ENCODE peak calls at places on chromosome 1, in seven cellular contexts. Y, N, P, H, Z, D and S are unnamed samples.

GRCh38 chr1:29119365-29119929 is 4.3 kb downstream of the TMEM200B start:
- DNase-seq in Z (no peak), D (no peak), N (no peak), H (no peak), Y (no peak), P (no peak), S (no peak)

GRCh38 chr1:44024903-44025525 is 6.2 kb downstream of the SLC6A9 start:
- DNase-seq in P (no peak), D (no peak), N (no peak), Z (no peak), Y (no peak), H (no peak), S (no peak)

GRCh38 chr1:151737479-151737878 is 16.2 kb downstream of the RIIAD1 start:
- DNase-seq in D (no peak), Z (no peak), H (no peak), P (no peak), Y (no peak), N (no peak), S (no peak)

GRCh38 chr1:10791117-10791951 is 5.1 kb downstream of the CASZ1 start:
- DNase-seq in D (no peak), Z (no peak), H (no peak), N (no peak), Y (no peak), P (no peak), S (no peak)

GRCh38 chr1:44250113-44250781 is 37.0 kb downstream of the DMAP1 start:
- DNase-seq in Y (no peak), Z (no peak), D (no peak), N (no peak), P (no peak), H (no peak), S (no peak)

GRCh38 chr1:30816211-30817082 is 58.9 kb upstream of the LAPTM5 start:
- DNase-seq in H (peak; percentile 91), N (no peak), P (peak; percentile 66), Y (no peak), Z (no peak), D (peak; percentile 38), S (no peak)

GRCh38 chr1:149978547-149979023 is 31.9 kb downstream of the OTUD7B start:
- DNase-seq in Y (no peak), Z (no peak), H (no peak), P (no peak), N (no peak), D (peak; percentile 57), S (no peak)

GRCh38 chr1:64755356-64755755 is 10.5 kb downstream of the RAVER2 start:
- DNase-seq in D (peak; percentile 33), Z (no peak), H (no peak), N (no peak), Y (no peak), P (no peak), S (no peak)